ENCODE peak calls at places on chromosomes 1 and 21, in ten cellular contexts. D, A, L, V, S, Y, O, K, Z and Q are unnamed samples.

GRCh38 chr1:206551985-206552325 is 44.6 kb downstream of the RASSF5 start:
- DNase-seq in A (no peak), O (no peak), K (peak), D (no peak), Z (no peak), S (no peak), Y (peak), V (no peak), L (no peak), Q (no peak)

GRCh38 chr1:86416343-86416742 is 7.6 kb upstream of the CLCA2 start:
- DNase-seq in S (no peak), Z (no peak), O (peak), Y (no peak), L (peak), D (no peak), K (no peak), A (no peak), V (no peak), Q (no peak)

GRCh38 chr1:117607471-117607870 is 1.6 kb downstream of the TENT5C start:
- DNase-seq in D (no peak), Y (peak), K (peak), O (no peak), Z (no peak), A (no peak), V (no peak), S (no peak), L (peak), Q (no peak)

GRCh38 chr1:183281039-183281438 is 95.0 kb downstream of the LAMC2 start:
- DNase-seq in V (peak), S (peak), L (no peak), A (peak), D (peak), K (no peak), O (no peak), Z (peak), Y (no peak), Q (peak)

GRCh38 chr1:206685256-206685748 is 597 bp downstream of the MAPKAPK2 start:
- DNase-seq in Z (no peak), O (peak), V (no peak), A (no peak), L (peak), S (no peak), K (peak), D (peak), Y (peak), Q (peak)

GRCh38 chr1:116167625-116168276 is 56.6 kb downstream of the MAB21L3 start:
- DNase-seq in L (peak), Z (no peak), V (no peak), K (peak), Y (no peak), S (no peak), D (peak), O (no peak), A (no peak), Q (no peak)

GRCh38 chr1:187044393-187044792 is 215.6 kb downstream of the PLA2G4A start:
- DNase-seq in D (no peak), V (no peak), A (no peak), Z (no peak), Y (no peak), S (no peak), L (no peak), K (no peak), O (no peak), Q (no peak)

GRCh38 chr1:238469146-238469601 is 578.5 kb upstream of the ZP4 start:
- DNase-seq in L (peak), K (no peak), A (no peak), V (no peak), O (no peak), S (no peak), D (no peak), Z (peak), Y (no peak), Q (no peak)

GRCh38 chr1:8976338-8976737 is 30.7 kb downstream of the CA6 start:
- DNase-seq in O (no peak), Z (no peak), A (no peak), K (no peak), Y (no peak), D (no peak), V (no peak), S (no peak), L (no peak), Q (no peak)

GRCh38 chr1:90220941-90221693 is 226.2 kb downstream of the ZNF326 start:
- DNase-seq in Y (no peak), O (no peak), A (no peak), D (no peak), V (no peak), Z (no peak), S (no peak), L (no peak), K (no peak), Q (no peak)

GRCh38 chr1:24364975-24365678 is 46.0 kb downstream of the GRHL3 start:
- DNase-seq in A (peak), K (no peak), Y (no peak), O (peak), V (peak), S (peak), Z (peak), L (peak), D (peak), Q (peak)

GRCh38 chr21:46297311-46298082 is 11.4 kb downstream of the YBEY start:
- DNase-seq in Z (no peak), Y (no peak), O (no peak), V (no peak), K (peak), L (no peak), D (no peak), A (no peak), S (no peak), Q (peak)

GRCh38 chr21:37658121-37658993 is 257.9 kb downstream of the KCNJ6 start:
- DNase-seq in K (no peak), L (no peak), Y (no peak), S (no peak), D (no peak), V (no peak), O (no peak), A (no peak), Z (no peak), Q (no peak)

GRCh38 chr1:68346192-68346808 is 103.5 kb downstream of the RPE65 start:
- DNase-seq in L (peak), V (no peak), A (no peak), S (peak), Z (no peak), K (no peak), O (no peak), Y (no peak), D (peak), Q (peak)

GRCh38 chr1:12080156-12080555 is 17.1 kb downstream of the TNFRSF8 start:
- DNase-seq in D (no peak), V (no peak), O (no peak), K (no peak), A (no peak), L (no peak), Y (no peak), S (no peak), Z (no peak), Q (no peak)

GRCh38 chr1:156852414-156852874 is 6.5 kb downstream of the INSRR start:
- DNase-seq in L (no peak), Y (no peak), S (peak), Z (no peak), V (peak), A (no peak), O (no peak), D (peak), K (no peak), Q (peak)

GRCh38 chr1:206715552-206716518 is 31.1 kb downstream of the MAPKAPK2 start:
- DNase-seq in O (no peak), D (no peak), L (no peak), Y (no peak), Z (no peak), S (no peak), K (peak), V (no peak), A (no peak), Q (no peak)

GRCh38 chr1:104733866-104734265 is 984.2 kb downstream of the AMY1C start:
- DNase-seq in Z (no peak), L (no peak), Y (no peak), S (no peak), O (no peak), K (no peak), A (no peak), V (no peak), D (no peak), Q (no peak)

GRCh38 chr1:8880068-8880676 is 1.7 kb upstream of the ENO1 start:
- DNase-seq in O (peak), D (peak), L (peak), S (no peak), Z (peak), Y (no peak), A (peak), K (no peak), V (peak), Q (peak)

GRCh38 chr1:209434066-209434465 is 149.4 kb upstream of the CAMK1G start:
- DNase-seq in A (no peak), Z (no peak), L (peak), Y (no peak), K (no peak), D (peak), V (no peak), S (no peak), O (peak), Q (no peak)

GRCh38 chr1:15056515-15057285 is 96.8 kb upstream of the TMEM51 start:
- DNase-seq in S (no peak), Y (no peak), A (no peak), L (peak), D (peak), V (peak), K (no peak), Z (peak), O (no peak), Q (peak)

GRCh38 chr1:243508303-243508713 is 252.5 kb downstream of the SDCCAG8 start:
- DNase-seq in S (peak), A (no peak), Y (no peak), O (no peak), K (peak), D (no peak), V (no peak), Z (no peak), L (no peak), Q (no peak)

GRCh38 chr1:110927484-110928075 is 36.1 kb downstream of the LRIF1 start:
- DNase-seq in V (no peak), A (no peak), D (no peak), L (peak), O (peak), S (no peak), Z (no peak), Y (no peak), K (no peak), Q (no peak)